ENCODE peak calls at places on chromosomes 11 and 22, in eight cellular contexts. D is colonic mucosa, G is uterus, T is cardiac fibroblast, S is brain microvascular endothelial cell, X is PC-3, B is bronchial epithelial cell, E is spleen. A is an unnamed sample.
A peak's percentile ranks its signal among the peaks of the same experiment; 100 is the strongest.

GRCh38 chr22:22076361-22076760 is 93.8 kb upstream of the TOP3B start:
- DNase-seq in D (no peak), G (no peak), T (no peak), S (no peak), X (no peak), B (no peak), E (no peak), A (no peak)

GRCh38 chr22:43201486-43202219 is 14.7 kb upstream of the TTLL12 start:
- DNase-seq in D (no peak), G (no peak), T (no peak), S (no peak), X (no peak), B (no peak), E (no peak), A (no peak)

GRCh38 chr11:133064152-133064877 is 468.0 kb downstream of the OPCML start:
- DNase-seq in D (no peak), G (peak; percentile 31), T (peak; percentile 32), S (peak; percentile 68), X (no peak), B (no peak), E (peak; percentile 82), A (peak; percentile 40)

GRCh38 chr11:4589024-4589423 is 4.8 kb upstream of the OR52I1 start:
- DNase-seq in D (no peak), G (no peak), T (no peak), S (no peak), X (no peak), B (no peak), E (no peak), A (no peak)

GRCh38 chr11:108543316-108543955 is 45.3 kb upstream of the POGLUT3 start:
- DNase-seq in D (no peak), G (no peak), T (no peak), S (no peak), X (no peak), B (peak; percentile 22), E (no peak), A (no peak)

GRCh38 chr11:57403176-57404147 is 13.0 kb upstream of the PRG2 start:
- DNase-seq in D (no peak), G (no peak), T (no peak), S (no peak), X (no peak), B (no peak), E (no peak), A (no peak)

GRCh38 chr11:35491231-35491871 is 34.1 kb downstream of the PAMR1 start:
- DNase-seq in D (no peak), G (no peak), T (peak; percentile 86), S (peak; percentile 85), X (peak; percentile 57), B (peak; percentile 30), E (no peak), A (peak; percentile 62)

GRCh38 chr22:42780070-42780540 is 59.4 kb upstream of the A4GALT start:
- DNase-seq in D (peak; percentile 77), G (peak; percentile 86), T (peak; percentile 98), S (peak; percentile 92), X (peak; percentile 82), B (peak; percentile 89), E (no peak), A (peak; percentile 84)

GRCh38 chr11:60756307-60757032 is at the start of gene MS4A15:
- DNase-seq in D (no peak), G (no peak), T (peak; percentile 34), S (no peak), X (peak; percentile 83), B (peak; percentile 42), E (peak; percentile 24), A (peak; percentile 9)

GRCh38 chr11:118627566-118627965 is 20.2 kb downstream of the PHLDB1 start:
- DNase-seq in D (no peak), G (no peak), T (no peak), S (no peak), X (no peak), B (no peak), E (no peak), A (no peak)

GRCh38 chr11:47188262-47188661 is 2.0 kb upstream of the PACSIN3 start:
- DNase-seq in D (no peak), G (no peak), T (no peak), S (no peak), X (no peak), B (no peak), E (no peak), A (no peak)

GRCh38 chr11:113997473-113997872 is 22.6 kb downstream of the HTR3A start:
- DNase-seq in D (no peak), G (no peak), T (no peak), S (no peak), X (no peak), B (no peak), E (peak; percentile 4), A (no peak)

GRCh38 chr11:133836076-133836548 is 9.2 kb downstream of the SPATA19 start:
- DNase-seq in D (no peak), G (no peak), T (no peak), S (no peak), X (no peak), B (no peak), E (no peak), A (no peak)

GRCh38 chr22:26849575-26849974 is 192.2 kb downstream of the MIAT start:
- DNase-seq in D (no peak), G (no peak), T (no peak), S (no peak), X (no peak), B (no peak), E (no peak), A (no peak)

GRCh38 chr11:95674669-95675358 is 114.8 kb downstream of the FAM76B start:
- DNase-seq in D (no peak), G (no peak), T (no peak), S (no peak), X (no peak), B (no peak), E (no peak), A (no peak)

GRCh38 chr22:32720924-32721323 is 80.6 kb upstream of the TIMP3 start:
- DNase-seq in D (no peak), G (peak; percentile 60), T (peak; percentile 27), S (peak; percentile 27), X (no peak), B (peak; percentile 18), E (no peak), A (no peak)

GRCh38 chr22:27238935-27239510 is 562.5 kb downstream of the MN1 start:
- DNase-seq in D (no peak), G (peak; percentile 88), T (peak; percentile 97), S (peak; percentile 100), X (peak; percentile 7), B (peak; percentile 95), E (no peak), A (peak; percentile 96)

DNA sequence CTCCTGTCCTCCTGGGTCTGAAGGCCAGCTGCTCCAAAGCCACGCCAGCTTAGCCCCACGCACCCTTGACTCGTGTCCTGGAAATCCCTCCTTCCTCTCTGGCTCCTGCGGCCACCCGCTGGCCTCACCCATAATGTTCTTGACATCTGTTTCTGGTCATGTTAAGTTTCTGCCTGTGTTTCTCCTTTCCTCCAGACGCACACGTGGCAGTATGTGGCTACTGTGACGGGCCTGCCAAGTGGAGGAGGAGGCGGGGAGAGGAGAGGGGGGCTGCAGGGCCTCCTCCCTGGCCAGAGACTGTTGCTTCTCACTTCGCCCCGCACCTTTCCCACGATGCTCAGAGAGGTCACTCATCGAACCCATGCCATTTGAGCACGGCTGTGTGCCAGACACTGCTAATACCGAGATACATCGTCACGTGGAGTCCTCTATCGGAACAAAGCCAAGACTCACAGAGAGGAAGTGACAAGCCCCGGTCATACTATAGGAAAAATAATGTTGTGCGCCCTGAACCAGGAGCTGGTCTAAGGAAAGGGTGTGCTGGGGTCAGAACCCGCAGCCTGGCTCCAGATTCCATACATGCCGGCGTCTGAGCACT is 11.5 kb downstream of the C1QTNF6 start:
- DNase-seq in D (no peak), G (peak; percentile 68), T (peak; percentile 77), S (peak; percentile 47), X (no peak), B (no peak), E (peak; percentile 84), A (peak; percentile 93)
- TF ChIP-seq CTCF in D (no peak), G (peak; percentile 20), T (peak; percentile 5), S (peak; percentile 4), X (no peak), B (no peak), E (no peak), A (peak; percentile 2)

DNA sequence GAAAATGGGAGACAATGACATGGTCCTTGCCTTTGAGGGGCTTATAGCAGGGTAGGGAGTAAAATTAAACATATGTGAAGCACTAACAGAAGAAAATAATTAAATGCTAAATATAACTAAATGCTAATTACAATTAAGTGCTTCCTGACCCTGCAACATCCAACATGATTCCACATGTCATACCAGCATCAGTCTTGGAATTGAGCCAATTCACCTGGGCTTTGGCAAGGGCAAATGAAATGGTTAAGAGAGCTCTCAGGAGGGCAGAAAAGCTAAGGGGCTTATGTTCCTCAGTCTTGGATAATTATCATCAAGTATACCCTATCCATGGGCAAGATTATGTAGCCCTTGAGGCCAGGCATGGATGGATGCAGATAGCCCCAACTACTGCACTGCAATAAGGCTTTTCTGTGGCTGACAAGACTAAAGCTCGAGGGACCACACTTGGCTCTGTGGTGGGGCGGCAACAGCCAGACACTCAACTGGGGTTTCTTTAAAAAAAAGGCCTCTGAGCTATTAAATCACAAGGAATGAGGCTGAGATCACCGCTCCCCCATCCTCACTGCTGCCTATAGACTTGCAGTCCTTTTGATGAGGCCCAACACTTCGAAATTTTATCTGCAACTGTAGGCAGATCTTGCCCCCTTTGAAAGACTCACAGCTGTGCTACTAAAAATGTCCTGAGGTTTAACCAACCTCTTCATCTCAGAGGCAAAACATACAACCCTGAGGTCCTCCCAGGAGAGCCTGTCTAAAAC is 39.0 kb downstream of the IL18BP start:
- DNase-seq in D (no peak), G (no peak), T (peak; percentile 18), S (no peak), X (no peak), B (peak; percentile 55), E (no peak), A (no peak)
- H3K4me3 ChIP-seq in D (peak overlapping the region; percentile 6), G (peak overlapping the region; percentile 79), T (peak overlapping the region; percentile 68), S (no peak overlapping the region), X (no peak overlapping the region), B (no peak overlapping the region), E (no peak overlapping the region), A (peak overlapping the region; percentile 81)

DNA sequence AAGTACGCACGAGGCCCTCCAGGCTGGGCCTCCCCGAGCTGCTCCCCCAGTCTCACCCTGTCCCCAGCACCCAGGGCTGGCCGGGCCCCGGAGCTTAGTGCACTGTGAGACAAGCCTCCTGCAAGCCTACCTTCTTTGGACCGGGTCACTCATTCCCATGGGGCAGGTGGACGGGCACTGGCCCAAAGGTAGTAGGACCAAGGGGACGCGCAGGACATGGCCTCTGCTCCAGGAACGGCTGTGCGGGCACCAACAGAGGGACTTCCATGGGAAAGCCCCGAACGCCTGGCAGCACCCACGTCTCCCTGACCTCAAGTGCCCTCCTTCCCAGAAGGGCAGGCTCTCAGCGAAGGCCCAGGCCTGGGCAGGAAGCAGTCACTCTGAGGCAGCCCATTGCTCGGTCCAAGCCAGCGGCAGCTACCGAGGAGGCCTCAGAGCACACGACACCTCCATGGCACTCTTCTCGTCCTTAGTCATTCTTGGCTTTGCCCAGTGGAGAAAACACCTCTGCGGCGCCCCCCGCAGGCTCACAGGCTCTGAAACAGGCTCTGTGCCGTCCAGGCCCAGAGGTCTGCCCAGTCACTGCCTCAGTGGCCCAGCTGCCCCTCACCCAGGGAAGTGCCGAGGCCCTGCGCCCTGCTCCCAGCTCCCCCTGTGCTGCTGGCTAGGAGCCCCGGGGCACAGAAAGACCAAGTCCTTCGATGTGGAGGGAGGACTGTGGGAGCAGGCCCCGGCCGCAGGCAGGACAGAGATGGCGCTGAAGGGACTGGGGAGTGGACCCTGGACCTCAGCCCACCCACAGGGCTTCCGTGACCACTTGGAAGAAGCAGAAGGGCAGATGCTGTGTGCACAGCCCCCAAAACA is 3.8 kb downstream of the MOB2 start:
- DNase-seq in D (no peak), G (peak; percentile 20), T (no peak), S (no peak), X (no peak), B (no peak), E (peak; percentile 76), A (no peak)
- TF ChIP-seq CTCF in D (no peak), G (no peak), T (no peak), S (no peak), X (peak; percentile 28), B (peak; percentile 7), E (no peak), A (peak; percentile 9)

GRCh38 chr11:71930556-71931244 is 1.9 kb downstream of the RNF121 start:
- DNase-seq in D (no peak), G (no peak), T (peak; percentile 74), S (no peak), X (no peak), B (no peak), E (no peak), A (no peak)
- H3K4me3 ChIP-seq in D (no peak overlapping the region), G (no peak overlapping the region), T (no peak overlapping the region), S (peak overlapping the region; percentile 66), X (peak overlapping the region; percentile 76), B (no peak overlapping the region), E (no peak overlapping the region), A (no peak overlapping the region)

A was measured in retinal pigment epithelial cell.